ENCODE peak calls at places on chromosomes 3 and 15, in five cellular contexts. M is GM12878, U is fibroblast of the aortic adventitia, O is adrenal gland, W is lower lobe of right lung. I is an unnamed sample.

GRCh38 chr15:62824111-62824737 is 218.3 kb upstream of the TPM1 start:
- DNase-seq in M (no peak), U (peak), O (no peak), W (no peak), I (no peak)

GRCh38 chr3:170324962-170325361 is 32.6 kb upstream of the SKIL start:
- DNase-seq in M (no peak), U (no peak), O (no peak), W (no peak), I (no peak)

GRCh38 chr15:78739206-78739605 is 72.1 kb downstream of the ADAMTS7 start:
- DNase-seq in M (no peak), U (no peak), O (peak), W (no peak), I (no peak)

GRCh38 chr3:196193037-196193737 is 18.0 kb downstream of the ZDHHC19 start:
- DNase-seq in M (no peak), U (no peak), O (no peak), W (no peak), I (no peak)

GRCh38 chr3:141913150-141913811 is 36.8 kb downstream of the ATP1B3 start:
- DNase-seq in M (peak), U (peak), O (peak), W (no peak), I (peak)

GRCh38 chr3:152593242-152593641 is 241.7 kb upstream of the P2RY1 start:
- DNase-seq in M (no peak), U (no peak), O (no peak), W (no peak), I (no peak)

GRCh38 chr3:159832024-159832423 is 156.6 kb upstream of the IL12A start:
- DNase-seq in M (peak), U (no peak), O (no peak), W (no peak), I (no peak)

GRCh38 chr3:86814918-86815655 is 175.9 kb downstream of the VGLL3 start:
- DNase-seq in M (no peak), U (peak), O (no peak), W (no peak), I (no peak)

GRCh38 chr3:53269888-53270880 is 14.4 kb upstream of the TKT start:
- DNase-seq in M (peak), U (peak), O (peak), W (peak), I (peak)

GRCh38 chr15:39140060-39140604 is 440.7 kb upstream of the THBS1 start:
- DNase-seq in M (no peak), U (peak), O (no peak), W (no peak), I (no peak)

GRCh38 chr3:159821737-159822136 is 166.9 kb upstream of the IL12A start:
- DNase-seq in M (no peak), U (no peak), O (no peak), W (no peak), I (no peak)

GRCh38 chr15:98440917-98441316 is 207.4 kb upstream of the IGF1R start:
- DNase-seq in M (no peak), U (no peak), O (no peak), W (no peak), I (no peak)

GRCh38 chr3:141303481-141304223 is 64.7 kb upstream of the ZBTB38 start:
- DNase-seq in M (peak), U (peak), O (peak), W (no peak), I (peak)

GRCh38 chr3:29582310-29582709 is 301.4 kb downstream of the RBMS3 start:
- DNase-seq in M (no peak), U (no peak), O (no peak), W (no peak), I (no peak)

GRCh38 chr3:6273878-6274277 is 587.0 kb upstream of the GRM7 start:
- DNase-seq in M (no peak), U (no peak), O (no peak), W (no peak), I (no peak)

GRCh38 chr3:18812316-18812715 is 336.0 kb upstream of the KCNH8 start:
- DNase-seq in M (no peak), U (peak), O (no peak), W (no peak), I (no peak)

GRCh38 chr15:93247466-93248121 is 158.6 kb upstream of the RGMA start:
- DNase-seq in M (no peak), U (no peak), O (no peak), W (no peak), I (no peak)

GRCh38 chr15:39320886-39321285 is 260.0 kb upstream of the THBS1 start:
- DNase-seq in M (no peak), U (no peak), O (no peak), W (no peak), I (no peak)

GRCh38 chr3:37291275-37291700 is 116.9 kb upstream of the LRRFIP2 start:
- DNase-seq in M (no peak), U (peak), O (no peak), W (no peak), I (no peak)

GRCh38 chr3:51673181-51673801 is 2.2 kb downstream of the TEX264 start:
- DNase-seq in M (no peak), U (no peak), O (no peak), W (no peak), I (no peak)

GRCh38 chr15:95739161-95739560 is 591.3 kb upstream of the NR2F2 start:
- DNase-seq in M (no peak), U (no peak), O (no peak), W (no peak), I (no peak)

GRCh38 chr15:77550275-77551251 is 82.1 kb downstream of the LINGO1 start:
- DNase-seq in M (no peak), U (no peak), O (no peak), W (no peak), I (no peak)

GRCh38 chr15:90560229-90560771 is 30.6 kb downstream of the CRTC3 start:
- DNase-seq in M (no peak), U (peak), O (peak), W (no peak), I (no peak)

GRCh38 chr3:114365268-114365667 is 71.4 kb downstream of the TIGIT start:
- DNase-seq in M (no peak), U (no peak), O (no peak), W (no peak), I (no peak)

GRCh38 chr3:114365909-114366308 is 72.1 kb downstream of the TIGIT start:
- DNase-seq in M (no peak), U (peak), O (no peak), W (no peak), I (peak)

GRCh38 chr3:114376091-114376490 is 82.3 kb downstream of the TIGIT start:
- DNase-seq in M (no peak), U (peak), O (no peak), W (no peak), I (no peak)

GRCh38 chr3:114374433-114374832 is 80.6 kb downstream of the TIGIT start:
- DNase-seq in M (no peak), U (no peak), O (no peak), W (no peak), I (no peak)

DNA sequence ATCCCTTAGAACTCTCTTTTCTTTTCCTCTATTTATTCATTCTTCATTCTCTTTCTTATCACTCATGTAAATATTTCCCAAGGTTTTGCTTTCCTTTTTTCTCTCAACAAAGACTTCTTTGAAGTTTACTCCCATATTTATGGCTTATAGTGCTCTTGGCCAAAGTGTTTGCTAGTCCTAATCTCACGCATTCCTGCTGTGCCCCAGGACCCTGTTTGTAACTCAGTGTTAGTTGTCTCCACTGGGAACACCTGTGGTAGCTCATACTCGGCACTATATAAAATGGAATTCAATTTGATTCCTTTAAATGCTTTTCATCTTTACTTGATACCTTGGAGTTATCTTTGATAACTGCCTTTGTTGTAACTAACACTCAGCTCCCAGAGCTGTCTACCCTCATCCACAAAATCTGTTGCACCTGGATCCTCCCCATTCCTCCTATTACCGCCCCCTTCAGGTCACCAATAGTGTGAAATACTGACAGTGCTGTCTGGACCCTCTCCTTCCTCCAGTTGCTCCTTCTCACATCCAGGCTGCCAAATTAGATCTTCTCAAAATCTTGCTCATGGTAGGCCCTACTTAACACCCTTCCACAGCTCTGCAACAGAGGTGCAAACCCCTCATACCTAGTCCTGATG is 76.8 kb downstream of the TIGIT start:
- DNase-seq in M (no peak), U (no peak), O (no peak), W (no peak), I (no peak)
- TF ChIP-seq CTCF in M (no peak), U (peak), O (no peak), W (no peak), I (peak)

DNA sequence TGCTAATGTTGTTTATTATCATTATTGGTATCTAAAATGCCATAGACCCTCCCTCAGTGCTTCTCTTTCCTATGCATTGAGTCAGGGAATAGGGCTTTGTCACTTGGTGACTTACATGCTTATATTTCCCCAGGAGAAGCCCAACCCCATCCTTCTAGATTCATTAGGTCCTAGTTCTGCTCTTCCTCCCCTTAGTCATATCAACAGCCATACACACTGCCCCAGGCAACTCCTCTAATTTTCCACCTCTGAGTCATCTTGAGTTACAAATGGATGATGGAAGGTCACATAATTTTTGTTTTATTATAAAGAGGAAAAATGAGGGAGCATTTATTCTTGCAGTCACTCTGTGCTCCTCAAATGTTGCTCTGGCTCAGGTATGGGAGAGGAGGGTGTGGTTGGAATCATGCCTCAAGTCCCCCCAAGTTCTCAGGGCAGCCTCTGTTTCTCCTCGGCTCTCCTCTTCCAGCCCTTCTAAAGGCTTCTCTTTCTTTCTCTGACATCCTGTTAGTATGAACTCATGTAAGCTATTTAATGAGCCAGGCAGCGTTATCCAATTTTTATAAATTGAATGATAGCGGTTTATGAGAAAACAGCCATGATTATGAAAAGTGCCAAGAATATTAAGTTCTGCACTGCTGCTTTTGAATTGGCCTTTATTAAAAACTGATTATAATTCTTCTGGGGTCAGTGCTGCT is 45.6 kb upstream of the FSTL1 start:
- DNase-seq in M (no peak), U (peak), O (no peak), W (no peak), I (no peak)
- H3K4me3 ChIP-seq in M (no peak), U (no peak), O (no peak), W (no peak), I (no peak)

GRCh38 chr15:19973718-19974117 is 567.9 kb downstream of the GOLGA6L6 start:
- DNase-seq in M (no peak), U (no peak), O (no peak), W (no peak), I (no peak)
- TF ChIP-seq CTCF in M (no peak), U (no peak), O (no peak), W (no peak), I (peak)

DNA sequence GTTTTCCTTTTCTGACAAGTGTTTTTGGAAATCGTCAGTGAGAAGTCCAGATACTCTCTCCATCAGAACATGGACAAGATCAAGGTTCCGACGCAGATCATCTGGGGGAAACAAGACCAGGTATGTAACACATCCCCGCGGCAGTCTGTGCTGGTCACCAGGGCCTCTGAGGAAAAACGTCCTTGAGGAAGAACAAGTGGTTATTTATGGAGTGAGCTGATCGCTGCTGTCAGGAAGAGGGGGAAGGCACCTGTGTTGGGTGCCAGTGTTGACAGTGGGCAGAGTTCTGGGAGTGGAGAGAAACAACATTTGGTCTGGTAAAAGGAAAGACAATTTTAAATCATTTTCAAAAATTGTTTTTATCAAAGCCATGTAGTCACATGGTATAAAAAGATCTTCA is 20.7 kb upstream of the RPP14 start:
- DNase-seq in M (no peak), U (no peak), O (no peak), W (no peak), I (no peak)
- H3K4me3 ChIP-seq in M (no peak), U (no peak), O (no peak), W (no peak), I (no peak)

GRCh38 chr15:42073418-42073817 is 20.9 kb downstream of the PLA2G4D start:
- DNase-seq in M (no peak), U (no peak), O (no peak), W (no peak), I (no peak)

GRCh38 chr15:42070276-42070965 is 23.9 kb downstream of the PLA2G4D start:
- DNase-seq in M (no peak), U (no peak), O (no peak), W (no peak), I (no peak)

GRCh38 chr15:42070966-42071350 is 23.4 kb downstream of the PLA2G4D start:
- DNase-seq in M (no peak), U (no peak), O (no peak), W (no peak), I (no peak)

GRCh38 chr15:42072141-42072685 is 22.1 kb downstream of the PLA2G4D start:
- DNase-seq in M (no peak), U (no peak), O (no peak), W (no peak), I (no peak)

GRCh38 chr15:42071717-42072116 is 22.6 kb downstream of the PLA2G4D start:
- DNase-seq in M (no peak), U (no peak), O (no peak), W (no peak), I (no peak)
- TF ChIP-seq CTCF in M (no peak), U (no peak), O (no peak), W (no peak), I (no peak)

GRCh38 chr3:112053229-112053628 is 18.7 kb downstream of the TMPRSS7 start:
- DNase-seq in M (no peak), U (no peak), O (no peak), W (no peak), I (no peak)
- H3K4me3 ChIP-seq in M (no peak), U (no peak), O (no peak), W (no peak), I (no peak)

I was measured in LNCaP clone FGC.